ENCODE peak calls at places on chromosomes 5 and 9, in four cellular contexts. E is HepG2, K is K562, D is GM12878. G is an unnamed sample.

GRCh38 chr5:180294913-180295555 is 3.2 kb upstream of the MAPK9 start:
- DNase-seq in E (no peak), K (peak; percentile 32), D (no peak), G (no peak)

GRCh38 chr5:132663771-132664695 is 6.1 kb downstream of the IL13 start:
- DNase-seq in E (no peak), K (peak; percentile 78), D (peak; percentile 95), G (no peak)

GRCh38 chr9:113622600-113623400 is 159.3 kb downstream of the RGS3 start:
- DNase-seq in E (peak; percentile 74), K (no peak), D (peak; percentile 44), G (no peak)

GRCh38 chr9:27787941-27788340 is 214.7 kb upstream of the C9orf72 start:
- DNase-seq in E (no peak), K (no peak), D (no peak), G (no peak)

GRCh38 chr5:151123897-151124751 is 33.5 kb downstream of the ANXA6 start:
- DNase-seq in E (no peak), K (no peak), D (peak; percentile 88), G (no peak)

GRCh38 chr9:111831371-111832108 is 36.8 kb upstream of the SHOC1 start:
- DNase-seq in E (no peak), K (no peak), D (no peak), G (no peak)

GRCh38 chr9:34568783-34569182 is 20.7 kb downstream of the CNTFR start:
- DNase-seq in E (no peak), K (no peak), D (no peak), G (no peak)

GRCh38 chr9:86321373-86321772 is 32.8 kb downstream of the TUT7 start:
- DNase-seq in E (no peak), K (no peak), D (no peak), G (no peak)

GRCh38 chr9:84146893-84147705 is 166.5 kb downstream of the RMI1 start:
- DNase-seq in E (no peak), K (no peak), D (no peak), G (no peak)

GRCh38 chr5:17012289-17012688 is 76.2 kb upstream of the MYO10 start:
- DNase-seq in E (no peak), K (no peak), D (no peak), G (no peak)

GRCh38 chr5:159337291-159337974 is 7.1 kb upstream of the IL12B start:
- DNase-seq in E (no peak), K (peak; percentile 38), D (no peak), G (no peak)

GRCh38 chr9:2411459-2412215 is 209.9 kb upstream of the VLDLR start:
- DNase-seq in E (no peak), K (no peak), D (no peak), G (no peak)

GRCh38 chr9:106753155-106753671 is 109.8 kb upstream of the ZNF462 start:
- DNase-seq in E (no peak), K (no peak), D (peak; percentile 97), G (no peak)

GRCh38 chr5:1671351-1671750 is 128.3 kb downstream of the MRPL36 start:
- DNase-seq in E (no peak), K (no peak), D (no peak), G (no peak)

GRCh38 chr5:5615569-5615968 is 193.1 kb downstream of the ICE1 start:
- DNase-seq in E (no peak), K (no peak), D (no peak), G (no peak)

GRCh38 chr5:180358694-180359093 is 5.6 kb upstream of the GFPT2 start:
- DNase-seq in E (no peak), K (no peak), D (no peak), G (no peak)

GRCh38 chr5:127313379-127313778 is 22.8 kb downstream of the MEGF10 start:
- DNase-seq in E (no peak), K (no peak), D (no peak), G (no peak)

GRCh38 chr5:116788851-116789403 is 214.3 kb upstream of the SEMA6A start:
- DNase-seq in E (no peak), K (no peak), D (no peak), G (no peak)

GRCh38 chr5:172573986-172574844 is 66.8 kb upstream of the NEURL1B start:
- DNase-seq in E (no peak), K (no peak), D (no peak), G (no peak)

GRCh38 chr5:115637507-115637906 is 11.7 kb upstream of the TMED7 start:
- DNase-seq in E (no peak), K (no peak), D (no peak), G (no peak)

GRCh38 chr9:69063839-69064238 is 28.3 kb downstream of the FXN start:
- DNase-seq in E (no peak), K (no peak), D (no peak), G (no peak)

GRCh38 chr5:1346627-1347440 is 1.9 kb upstream of the CLPTM1L start:
- DNase-seq in E (no peak), K (no peak), D (no peak), G (no peak)

GRCh38 chr5:134935711-134936602 is 31.0 kb downstream of the PCBD2 start:
- DNase-seq in E (no peak), K (no peak), D (no peak), G (no peak)

DNA sequence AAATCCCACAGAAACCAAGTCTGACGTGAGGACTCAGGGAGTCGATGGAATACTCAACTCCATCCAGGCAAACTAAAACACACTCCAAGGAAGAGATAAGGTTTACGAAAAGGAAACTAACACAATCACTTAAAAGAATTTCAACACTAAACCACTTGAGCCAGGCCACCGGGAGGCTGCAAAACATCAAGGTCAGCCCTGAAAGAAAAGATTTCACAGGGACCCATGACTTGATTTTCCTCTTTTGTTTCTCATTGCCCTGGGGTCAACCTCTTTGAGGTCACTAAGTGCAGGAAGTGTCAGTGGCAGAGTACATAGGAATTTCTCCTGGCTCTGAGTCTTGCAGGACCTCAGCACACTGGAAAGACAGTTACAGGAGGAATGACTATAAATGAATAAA is 77.8 kb upstream of the TARS1 start:
- DNase-seq in E (no peak), K (no peak), D (no peak), G (no peak)
- TF ChIP-seq BHLHE40 in E (no peak), K (no peak), D (no peak), G (no peak)

GRCh38 chr9:89920901-89921300 is 316.1 kb downstream of the GADD45G start:
- DNase-seq in E (no peak), K (no peak), D (no peak), G (no peak)

GRCh38 chr9:89920131-89920530 is 315.3 kb downstream of the GADD45G start:
- DNase-seq in E (no peak), K (no peak), D (no peak), G (no peak)

GRCh38 chr9:89923174-89923573 is 318.4 kb downstream of the GADD45G start:
- DNase-seq in E (no peak), K (no peak), D (no peak), G (no peak)

GRCh38 chr9:89923961-89924504 is 319.2 kb downstream of the GADD45G start:
- DNase-seq in E (peak; percentile 72), K (peak; percentile 1), D (no peak), G (no peak)

GRCh38 chr9:89922099-89922498 is 317.3 kb downstream of the GADD45G start:
- DNase-seq in E (no peak), K (no peak), D (no peak), G (no peak)
- TF ChIP-seq TARDBP in E (no peak), K (no peak), D (no peak), G (no peak)

DNA sequence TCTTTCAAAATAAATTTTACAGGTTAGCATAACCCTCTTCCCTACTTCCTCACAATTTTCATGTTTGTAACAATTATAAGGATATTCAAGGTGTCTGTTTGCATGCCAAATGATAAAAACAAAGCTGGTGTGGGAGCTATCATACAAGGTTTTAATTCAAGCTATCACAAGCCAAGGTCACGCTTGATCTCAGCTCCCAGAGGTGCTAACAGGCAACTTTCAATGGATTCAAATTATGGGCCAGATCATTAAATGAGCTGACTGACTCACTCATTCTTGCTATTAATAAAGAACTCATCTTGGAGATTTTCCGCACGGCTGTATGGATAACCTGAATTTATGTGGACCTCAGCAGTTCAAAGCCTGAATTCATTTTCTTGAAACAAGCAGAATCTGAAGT is 267.3 kb upstream of the CDH6 start:
- DNase-seq in E (no peak), K (no peak), D (no peak), G (no peak)
- TF ChIP-seq SP1 in E (no peak), K (no peak), D (no peak), G (no peak)

GRCh38 chr5:129001831-129002626 is 36.7 kb downstream of the SLC27A6 start:
- DNase-seq in E (no peak), K (no peak), D (no peak), G (no peak)
- TF ChIP-seq BHLHE40 in E (no peak), K (no peak), D (no peak), G (no peak)

GRCh38 chr9:130498918-130499698 is 54.3 kb downstream of the ASS1 start:
- DNase-seq in E (peak; percentile 97), K (no peak), D (no peak), G (no peak)

GRCh38 chr9:130498298-130498917 is 53.6 kb downstream of the ASS1 start:
- DNase-seq in E (peak; percentile 26), K (peak; percentile 54), D (no peak), G (no peak)

GRCh38 chr9:130500340-130500771 is 55.6 kb downstream of the ASS1 start:
- DNase-seq in E (no peak), K (no peak), D (no peak), G (no peak)

GRCh38 chr9:130501645-130502044 is 56.9 kb downstream of the ASS1 start:
- DNase-seq in E (no peak), K (peak; percentile 28), D (no peak), G (no peak)

GRCh38 chr9:130499804-130500263 is 55.1 kb downstream of the ASS1 start:
- DNase-seq in E (peak; percentile 93), K (peak; percentile 20), D (no peak), G (no peak)
- TF ChIP-seq TARDBP in E (peak; percentile 73), K (no peak), D (no peak), G (no peak)

DNA sequence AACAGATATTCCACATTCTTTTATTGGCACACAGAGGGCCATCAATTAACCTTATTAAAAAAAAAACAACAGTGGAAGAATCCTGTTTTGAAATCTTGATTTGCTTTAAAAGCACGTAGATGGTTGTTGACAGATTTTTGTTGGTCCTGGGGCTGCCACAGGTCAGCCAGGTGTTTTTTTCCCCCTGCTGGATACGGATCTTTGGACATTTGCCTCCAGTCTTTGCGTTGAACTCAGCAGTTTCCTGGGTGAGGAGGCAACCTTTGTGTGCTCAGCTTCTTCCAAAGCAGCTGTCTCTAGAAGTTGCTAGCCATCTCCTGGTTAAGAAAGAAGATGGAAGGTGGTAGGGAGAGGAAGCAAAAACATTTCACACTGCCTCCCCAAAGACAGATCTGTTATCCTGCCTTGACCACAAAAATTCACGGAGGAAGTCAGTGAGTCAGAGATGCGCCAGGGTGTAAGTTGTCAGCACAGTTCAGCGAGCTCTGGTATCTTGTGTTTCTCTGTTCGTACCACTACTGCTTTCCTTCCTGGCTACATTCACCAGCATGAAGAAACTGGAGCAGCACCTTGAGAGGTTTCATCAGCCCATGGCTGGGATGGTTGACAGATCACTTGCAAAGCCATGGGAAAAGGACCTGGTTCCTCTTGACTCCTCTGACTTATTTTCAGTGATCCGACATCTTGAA is 207.3 kb downstream of the ARHGAP26 start:
- DNase-seq in E (no peak), K (peak; percentile 14), D (peak; percentile 58), G (no peak)
- TF ChIP-seq SP1 in E (no peak), K (no peak), D (no peak), G (no peak)

GRCh38 chr9:121393318-121393717 is 23.3 kb upstream of the STOM start:
- DNase-seq in E (no peak), K (peak; percentile 50), D (no peak), G (no peak)
- TF ChIP-seq BHLHE40 in E (no peak), K (no peak), D (no peak), G (no peak)